ENCODE peak calls at places on chromosomes 2 and 18, in eight cellular contexts. L is CMK, R is NCI-H774, B is kidney tubule cell, I is foreskin melanocyte, K is caudate nucleus, G is HCT116, H is neural crest cell. D is an unnamed sample.

GRCh38 chr18:56509656-56510055 is 128.7 kb downstream of the TXNL1 start:
- DNase-seq in L (no peak), R (no peak), B (peak), I (no peak), K (no peak), G (no peak), H (no peak), D (no peak)

GRCh38 chr2:227856697-227857096 is 14.7 kb upstream of the DAW1 start:
- DNase-seq in L (no peak), R (no peak), B (no peak), I (no peak), K (no peak), G (no peak), H (no peak), D (no peak)

GRCh38 chr2:37645363-37645762 is 26.1 kb downstream of the CDC42EP3 start:
- DNase-seq in L (no peak), R (no peak), B (peak), I (no peak), K (no peak), G (no peak), H (no peak), D (no peak)

GRCh38 chr2:44005831-44006230 is 10.0 kb upstream of the LRPPRC start:
- DNase-seq in L (no peak), R (no peak), B (peak), I (no peak), K (no peak), G (no peak), H (no peak), D (no peak)

GRCh38 chr18:40841063-40841462 is 1114.0 kb upstream of the PIK3C3 start:
- DNase-seq in L (no peak), R (no peak), B (no peak), I (no peak), K (no peak), G (no peak), H (no peak), D (no peak)

GRCh38 chr2:66574701-66575624 is 140.0 kb downstream of the MEIS1 start:
- DNase-seq in L (peak), R (peak), B (peak), I (peak), K (peak), G (no peak), H (peak), D (no peak)

GRCh38 chr2:24704682-24705081 is 88.5 kb downstream of the PTRHD1 start:
- DNase-seq in L (no peak), R (no peak), B (no peak), I (no peak), K (no peak), G (no peak), H (no peak), D (no peak)

GRCh38 chr2:114219501-114219900 is 222.9 kb upstream of the DPP10 start:
- DNase-seq in L (no peak), R (no peak), B (no peak), I (no peak), K (no peak), G (no peak), H (no peak), D (no peak)

GRCh38 chr2:85791704-85792565 is 38.1 kb downstream of the ATOH8 start:
- DNase-seq in L (no peak), R (no peak), B (no peak), I (no peak), K (no peak), G (no peak), H (no peak), D (no peak)

GRCh38 chr2:177724398-177725287 is 332.1 kb downstream of the AGPS start:
- DNase-seq in L (no peak), R (peak), B (peak), I (no peak), K (no peak), G (peak), H (peak), D (no peak)

GRCh38 chr2:17752892-17753802 is 463 bp downstream of the SMC6 start:
- DNase-seq in L (peak), R (peak), B (peak), I (no peak), K (peak), G (no peak), H (peak), D (no peak)

D was measured in keratinocyte.